ENCODE peak calls at places on chromosomes 6 and 20, in four cellular contexts. C, E, O and H are unnamed samples.

GRCh38 chr6:2791124-2792050 is 26.2 kb downstream of the WRNIP1 start:
- DNase-seq in E (peak; percentile 81), C (peak; percentile 88), O (peak; percentile 13), H (peak; percentile 79)

GRCh38 chr6:44442235-44442634 is 54.7 kb downstream of the CDC5L start:
- DNase-seq in O (no peak), E (no peak), C (no peak), H (no peak)

GRCh38 chr20:19462491-19462890 is 250.0 kb downstream of the SLC24A3 start:
- DNase-seq in O (no peak), E (no peak), C (no peak), H (no peak)

GRCh38 chr20:34215711-34216381 is 25.4 kb upstream of the ASIP start:
- DNase-seq in O (no peak), E (peak; percentile 79), C (peak; percentile 83), H (peak; percentile 77)

GRCh38 chr6:48113130-48113529 is 2.1 kb upstream of the PTCHD4 start:
- DNase-seq in C (no peak), E (no peak), O (no peak), H (no peak)

GRCh38 chr6:28565823-28566526 is 40.3 kb downstream of the GPX5 start:
- DNase-seq in O (no peak), E (peak; percentile 83), C (peak; percentile 89), H (no peak)

GRCh38 chr6:20875369-20875963 is 341.2 kb downstream of the CDKAL1 start:
- DNase-seq in C (peak; percentile 10), O (no peak), E (peak; percentile 29), H (no peak)

GRCh38 chr6:168895102-168895812 is 358.4 kb downstream of the THBS2 start:
- DNase-seq in E (peak; percentile 71), C (peak; percentile 81), O (peak; percentile 5), H (peak; percentile 81)

GRCh38 chr20:35616465-35617396 is 1.1 kb downstream of the SPAG4 start:
- DNase-seq in E (peak; percentile 100), O (peak; percentile 98), C (peak; percentile 100), H (peak; percentile 86)

GRCh38 chr20:43508106-43508505 is 609 bp downstream of the L3MBTL1 start:
- DNase-seq in E (no peak), C (peak; percentile 48), O (no peak), H (peak; percentile 21)

GRCh38 chr6:29814379-29815117 is 13.1 kb upstream of the HLA-G start:
- DNase-seq in O (no peak), C (no peak), E (no peak), H (no peak)

GRCh38 chr6:16747232-16748027 is 13.8 kb downstream of the ATXN1 start:
- DNase-seq in C (no peak), E (peak; percentile 78), O (no peak), H (no peak)

GRCh38 chr20:9244811-9245210 is 175.9 kb downstream of the PLCB4 start:
- DNase-seq in O (no peak), C (no peak), E (no peak), H (no peak)

GRCh38 chr20:1858859-1859258 is 36.3 kb upstream of the SIRPA start:
- DNase-seq in O (no peak), C (no peak), E (no peak), H (no peak)

GRCh38 chr20:41347523-41348429 is 7.2 kb downstream of the LPIN3 start:
- DNase-seq in O (no peak), E (no peak), C (no peak), H (no peak)

GRCh38 chr20:63896136-63896890 is 1.4 kb downstream of the DNAJC5 start:
- DNase-seq in E (peak; percentile 87), C (peak; percentile 66), O (no peak), H (peak; percentile 21)

GRCh38 chr6:387293-387694 is 4.3 kb upstream of the IRF4 start:
- DNase-seq in E (no peak), C (no peak), O (no peak), H (no peak)

GRCh38 chr20:62805711-62806382 is 1.2 kb downstream of the OGFR start:
- DNase-seq in E (peak; percentile 90), O (no peak), C (peak; percentile 50), H (no peak)

GRCh38 chr6:169221264-169221663 is 32.4 kb downstream of the THBS2 start:
- DNase-seq in O (no peak), E (no peak), C (no peak), H (no peak)

GRCh38 chr6:147479857-147480256 is 28.6 kb upstream of the SAMD5 start:
- DNase-seq in O (no peak), C (peak; percentile 34), E (no peak), H (peak; percentile 4)

GRCh38 chr20:47801079-47801478 is 15.8 kb upstream of the SULF2 start:
- DNase-seq in O (no peak), C (no peak), E (no peak), H (no peak)

GRCh38 chr6:13441778-13442177 is 45.6 kb downstream of the GFOD1 start:
- DNase-seq in C (no peak), E (no peak), O (no peak), H (no peak)

GRCh38 chr20:34514897-34515483 is 1.2 kb upstream of the DYNLRB1 start:
- DNase-seq in O (no peak), C (no peak), E (no peak), H (no peak)

GRCh38 chr6:72547020-72547419 is 74.8 kb upstream of the KCNQ5 start:
- DNase-seq in E (no peak), O (no peak), C (no peak), H (no peak)

GRCh38 chr6:20377623-20378265 is 23.9 kb upstream of the E2F3 start:
- DNase-seq in C (no peak), O (no peak), E (no peak), H (no peak)

GRCh38 chr6:3603443-3604130 is 146.7 kb upstream of the SLC22A23 start:
- DNase-seq in E (no peak), C (no peak), O (no peak), H (no peak)

GRCh38 chr20:62364911-62365736 is 2.0 kb downstream of the LAMA5 start:
- DNase-seq in C (no peak), E (no peak), O (no peak), H (peak; percentile 56)

DNA sequence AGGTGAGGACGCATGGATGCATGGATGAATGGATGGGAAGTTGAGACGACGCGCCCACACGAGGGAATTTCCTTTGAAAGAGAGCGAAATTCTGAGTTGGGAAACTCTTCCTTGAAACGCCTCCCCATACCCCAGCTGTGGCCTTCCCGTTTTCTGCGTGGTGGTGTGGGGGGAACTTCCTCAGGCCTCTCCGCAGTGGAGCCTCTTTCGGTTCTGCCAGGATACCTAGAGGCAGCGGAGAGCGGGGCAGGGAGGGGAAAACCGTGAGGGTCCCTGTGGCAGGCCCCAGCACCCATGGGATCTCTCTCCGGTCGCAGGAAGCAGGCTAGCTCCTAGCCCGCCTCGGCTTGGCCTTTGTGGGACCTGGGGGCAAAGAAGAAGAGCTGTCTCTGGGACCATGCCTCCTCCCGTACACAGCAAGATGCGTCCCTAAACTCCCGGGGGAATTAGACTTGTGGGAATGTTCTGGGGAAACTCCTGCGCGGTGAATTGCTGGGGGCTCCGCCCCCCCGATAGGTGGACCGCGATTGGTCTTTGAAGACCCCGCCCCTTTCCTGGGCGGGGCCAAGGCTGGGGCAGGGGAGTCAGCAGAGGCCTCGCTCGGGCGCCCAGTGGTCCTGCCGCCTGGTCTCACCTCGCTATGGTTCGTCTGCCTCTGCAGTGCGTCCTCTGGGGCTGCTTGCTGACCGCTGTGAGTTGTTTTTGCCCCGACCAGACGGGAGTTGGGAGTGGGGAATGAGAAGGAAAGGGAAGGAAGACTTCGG is at the start of gene CD40:
- DNase-seq in C (peak; percentile 87), O (peak; percentile 76), E (peak; percentile 71), H (peak; percentile 72)
- TF ChIP-seq REST in C (no peak), O (no peak), E (no peak), H (no peak)

GRCh38 chr6:139942333-139942732 is 567.9 kb upstream of the CITED2 start:
- DNase-seq in E (no peak), C (no peak), O (no peak), H (no peak)

GRCh38 chr6:139941826-139942225 is 567.4 kb upstream of the CITED2 start:
- DNase-seq in O (no peak), E (no peak), C (no peak), H (no peak)

GRCh38 chr6:139939189-139939979 is 564.9 kb upstream of the CITED2 start:
- DNase-seq in O (no peak), E (no peak), C (no peak), H (no peak)

GRCh38 chr6:139943391-139943790 is 568.9 kb upstream of the CITED2 start:
- DNase-seq in C (no peak), O (no peak), E (peak; percentile 12), H (peak; percentile 44)

GRCh38 chr6:139940741-139941712 is 566.6 kb upstream of the CITED2 start:
- DNase-seq in E (no peak), C (no peak), O (peak; percentile 17), H (no peak)
- H3K4me2 ChIP-seq in E (no peak overlapping the region), C (peak overlapping the region; percentile 32), O (peak overlapping the region; percentile 59), H (no peak overlapping the region)

DNA sequence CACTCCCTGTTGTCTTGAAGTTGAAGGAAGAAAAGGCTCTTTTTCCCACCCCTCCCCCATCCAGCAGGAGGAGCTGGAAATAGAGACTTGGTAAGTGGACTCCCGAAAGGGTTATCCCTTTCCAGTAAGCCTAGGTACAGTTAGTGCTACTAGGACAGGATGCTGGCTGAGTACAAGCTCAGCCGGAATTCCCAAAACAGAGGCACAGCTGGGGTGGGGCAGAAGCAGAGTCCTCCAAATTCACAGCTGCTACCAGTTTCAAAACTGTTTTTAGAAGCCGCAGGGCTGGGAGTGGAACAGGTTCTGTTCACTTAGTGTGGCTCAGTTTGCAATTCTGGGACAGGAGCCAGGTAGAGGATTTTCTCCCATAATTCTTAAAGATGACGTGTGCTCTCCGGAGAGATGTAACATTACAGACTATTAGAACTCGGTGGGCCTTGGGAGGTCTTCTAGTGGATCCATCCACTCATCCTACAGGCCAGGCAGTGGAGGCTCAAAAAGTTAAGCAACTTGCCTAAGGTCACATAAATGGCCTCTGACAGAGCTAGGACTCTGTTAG is 19.0 kb upstream of the UTRN start:
- DNase-seq in E (no peak), C (peak; percentile 23), O (no peak), H (peak; percentile 83)
- TF ChIP-seq REST in E (no peak), C (no peak), O (no peak), H (no peak)

DNA sequence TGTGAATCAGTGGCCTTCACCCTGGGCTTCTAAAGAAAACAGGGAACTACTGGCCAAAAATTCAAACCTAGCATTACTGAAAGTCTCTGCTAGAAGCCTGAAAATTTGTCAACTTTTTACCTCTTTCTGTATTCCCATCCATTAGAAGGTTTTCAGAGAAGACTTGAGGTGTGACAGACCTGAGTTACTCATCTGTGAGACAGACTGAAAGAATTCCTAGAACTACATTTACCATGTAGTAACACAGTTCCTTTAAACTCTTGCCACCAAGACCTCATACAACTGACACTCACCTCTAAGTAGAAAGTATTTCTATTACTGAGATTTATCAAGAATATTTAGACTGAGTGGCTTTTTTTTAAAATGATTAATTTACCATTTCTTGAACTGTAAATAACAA is 4.5 kb downstream of the DPM1 start:
- DNase-seq in C (no peak), E (no peak), O (no peak), H (no peak)
- H3K4me2 ChIP-seq in C (no peak overlapping the region), E (no peak overlapping the region), O (no peak overlapping the region), H (no peak overlapping the region)

DNA sequence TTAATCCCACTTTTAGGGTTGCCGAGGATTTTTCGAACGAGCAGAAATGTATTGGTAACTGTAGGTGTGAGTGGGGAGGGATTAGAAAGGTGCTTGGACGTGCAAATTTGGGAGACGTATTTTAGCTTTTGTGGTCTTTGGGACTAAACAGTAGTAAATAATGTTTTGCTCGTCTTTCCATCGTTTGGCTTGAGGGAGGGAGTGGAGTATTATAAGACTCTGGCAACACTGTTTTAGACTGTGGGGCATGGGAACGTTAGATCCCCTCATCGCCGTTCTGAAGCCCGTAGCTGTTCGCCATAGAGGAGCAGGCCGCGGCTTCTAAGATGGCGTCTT is 2.8 kb downstream of the BRD2 start:
- DNase-seq in O (no peak), C (no peak), E (no peak), H (no peak)
- TF ChIP-seq REST in O (no peak), C (no peak), E (no peak), H (no peak)